ENCODE peak calls at places on chromosomes 4 and X, in nine cellular contexts. I is ascending aorta; T is CD4-positive, alpha-beta T cell; P is choroid plexus epithelial cell; L is endodermal cell; D is IMR-90; W is cardiac fibroblast; A is BJ; J is fibroblast of mammary gland. X is an unnamed sample.

GRCh38 chrX:52933976-52934703 is 24.2 kb downstream of the FAM156A start:
- DNase-seq in T (no peak), P (no peak), I (no peak), D (no peak), J (no peak), L (no peak), W (no peak), A (no peak), X (no peak)

GRCh38 chr4:17718471-17718870 is 63.0 kb downstream of the FAM184B start:
- DNase-seq in W (no peak), P (no peak), L (no peak), J (no peak), T (no peak), D (no peak), I (no peak), A (no peak), X (no peak)

GRCh38 chrX:110310896-110311295 is 7.0 kb downstream of the AMMECR1 start:
- DNase-seq in W (no peak), I (no peak), P (no peak), D (no peak), L (no peak), T (no peak), J (peak; percentile 24), A (no peak), X (no peak)

GRCh38 chr4:75976177-75976576 is 14.6 kb downstream of the SDAD1 start:
- DNase-seq in W (no peak), I (no peak), P (no peak), D (no peak), T (no peak), L (no peak), A (no peak), J (no peak), X (no peak)

GRCh38 chr4:10240691-10241090 is 124.1 kb upstream of the WDR1 start:
- DNase-seq in A (no peak), D (no peak), J (no peak), W (no peak), I (no peak), T (no peak), P (no peak), L (no peak), X (no peak)

GRCh38 chr4:41050840-41051775 is 163.2 kb downstream of the APBB2 start:
- DNase-seq in T (no peak), J (peak; percentile 25), W (peak; percentile 20), D (no peak), I (no peak), L (no peak), A (no peak), P (no peak), X (no peak)

GRCh38 chr4:108486046-108486445 is 134.3 kb upstream of the RPL34 start:
- DNase-seq in L (no peak), I (no peak), W (no peak), D (no peak), A (no peak), T (no peak), J (no peak), P (no peak), X (no peak)

GRCh38 chr4:173448103-173448502 is 49.2 kb upstream of the SCRG1 start:
- DNase-seq in I (no peak), P (peak; percentile 10), A (peak; percentile 19), L (no peak), T (no peak), D (peak; percentile 55), W (peak; percentile 47), J (peak; percentile 83), X (no peak)

GRCh38 chr4:40908297-40908696 is 158.5 kb downstream of the NSUN7 start:
- DNase-seq in I (no peak), P (no peak), A (no peak), D (no peak), T (no peak), J (no peak), L (no peak), W (no peak), X (no peak)

GRCh38 chr4:56049428-56050212 is 100.9 kb downstream of the CEP135 start:
- DNase-seq in D (no peak), J (peak; percentile 10), P (peak; percentile 22), L (peak; percentile 89), W (peak; percentile 50), I (no peak), T (no peak), A (no peak), X (peak; percentile 58)

GRCh38 chrX:79065696-79066095 is 78.8 kb upstream of the GPR174 start:
- DNase-seq in I (no peak), W (no peak), J (no peak), P (no peak), A (no peak), T (no peak), L (no peak), D (no peak), X (no peak)

GRCh38 chrX:57573754-57574153 is 18.1 kb upstream of the ZXDB start:
- DNase-seq in A (no peak), L (peak; percentile 72), T (no peak), I (no peak), J (peak; percentile 21), W (peak; percentile 40), D (peak; percentile 17), P (peak; percentile 36), X (peak; percentile 4)
- TF ChIP-seq CTCF in A (peak; percentile 43), L (peak; percentile 66), T (peak; percentile 46), I (no peak), J (peak; percentile 42), W (peak; percentile 49), D (peak; percentile 54), P (peak; percentile 61), X (peak; percentile 29)

GRCh38 chrX:135923353-135923752 is 29.8 kb downstream of the SAGE1 start:
- DNase-seq in T (no peak), J (no peak), L (peak; percentile 60), I (no peak), A (no peak), P (peak; percentile 2), D (no peak), W (no peak), X (peak; percentile 1)
- TF ChIP-seq CTCF in T (no peak), J (peak; percentile 14), L (peak; percentile 61), I (no peak), A (no peak), P (peak; percentile 37), D (no peak), W (no peak), X (no peak)

DNA sequence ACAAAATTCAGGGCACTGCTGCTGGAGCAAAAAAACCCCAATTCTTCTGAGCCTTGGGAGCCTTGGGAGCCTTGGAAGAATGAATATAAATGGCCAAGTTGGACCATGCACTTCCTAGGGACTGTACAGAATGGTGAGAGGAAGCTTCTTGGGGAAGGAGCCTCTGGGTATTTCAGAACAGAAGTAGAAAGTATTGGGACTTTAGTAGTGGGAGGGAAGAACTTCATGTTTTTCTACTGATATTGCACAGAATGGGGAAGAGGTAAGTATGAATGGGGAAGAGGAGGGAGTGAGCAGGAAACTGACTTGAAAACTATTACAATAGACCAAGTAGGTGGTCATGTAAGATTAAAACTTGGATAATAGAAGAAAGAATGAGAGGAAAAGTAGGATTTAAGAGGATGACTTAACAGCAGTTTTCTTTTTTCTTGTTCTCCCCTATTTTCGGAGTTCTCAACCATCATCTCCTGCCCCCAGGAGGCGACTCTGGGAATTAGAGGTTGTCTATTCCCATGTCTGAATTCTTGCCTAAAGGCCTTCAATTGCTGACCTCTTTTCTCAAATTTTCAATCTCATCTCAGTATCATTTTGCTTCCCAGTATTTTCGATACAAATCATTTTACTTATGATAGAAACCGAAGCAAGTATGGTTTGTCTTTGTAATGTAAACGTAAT is 44.5 kb upstream of the TAPT1 start:
- DNase-seq in W (no peak), D (no peak), L (peak; percentile 75), I (no peak), T (no peak), J (no peak), A (no peak), P (no peak), X (no peak)
- TF ChIP-seq CTCF in W (peak; percentile 23), D (no peak), L (peak; percentile 80), I (no peak), T (no peak), J (peak; percentile 28), A (no peak), P (peak; percentile 25), X (peak; percentile 29)

GRCh38 chr4:6474053-6474568 is 1.7 kb upstream of the PPP2R2C start:
- DNase-seq in L (peak; percentile 82), D (no peak), P (peak; percentile 22), W (no peak), T (no peak), J (no peak), A (no peak), I (peak; percentile 58), X (no peak)
- TF ChIP-seq CTCF in L (peak; percentile 73), D (peak; percentile 9), P (peak; percentile 45), W (peak; percentile 28), T (no peak), J (peak; percentile 30), A (peak; percentile 31), I (no peak), X (no peak)

GRCh38 chr4:4803216-4803903 is 56.1 kb upstream of the MSX1 start:
- DNase-seq in W (no peak), L (no peak), T (no peak), J (no peak), A (no peak), D (no peak), P (no peak), I (no peak), X (no peak)

GRCh38 chr4:4801013-4801412 is 58.5 kb upstream of the MSX1 start:
- DNase-seq in I (no peak), A (no peak), L (no peak), D (peak; percentile 69), J (no peak), W (no peak), T (no peak), P (peak; percentile 81), X (no peak)

GRCh38 chr4:4805805-4806345 is 53.6 kb upstream of the MSX1 start:
- DNase-seq in J (no peak), T (no peak), I (no peak), A (no peak), P (no peak), W (no peak), L (no peak), D (no peak), X (no peak)

GRCh38 chr4:4803904-4804296 is 55.6 kb upstream of the MSX1 start:
- DNase-seq in D (no peak), P (no peak), J (no peak), L (no peak), T (no peak), A (no peak), I (no peak), W (no peak), X (no peak)
- TF ChIP-seq CTCF in D (no peak), P (no peak), J (no peak), L (no peak), T (no peak), A (no peak), I (no peak), W (no peak), X (no peak)

GRCh38 chrX:41333994-41334865 is at the start of gene DDX3X:
- DNase-seq in T (peak; percentile 69), A (peak; percentile 32), W (peak; percentile 91), I (peak; percentile 94), J (peak; percentile 90), L (peak; percentile 92), P (peak; percentile 90), D (peak; percentile 91), X (peak; percentile 74)
- TF ChIP-seq CTCF in T (no peak), A (peak; percentile 18), W (no peak), I (peak; percentile 63), J (peak; percentile 25), L (no peak), P (peak; percentile 36), D (peak; percentile 36), X (no peak)

X was measured in nephron progenitor cell.